ENCODE peak calls at places on chromosomes 12 and 14, in eight cellular contexts. A, D, X, R, E, Q, G and Y are unnamed samples.

GRCh38 chr14:81991998-81992397 is 458.3 kb upstream of the SEL1L start:
- DNase-seq in A (no peak), D (no peak), X (no peak), R (peak; percentile 20), E (no peak), Q (no peak), G (no peak), Y (no peak)

GRCh38 chr14:37090026-37090425 is 82.4 kb downstream of the SLC25A21 start:
- DNase-seq in A (no peak), D (no peak), X (no peak), R (no peak), E (no peak), Q (no peak), G (no peak), Y (no peak)

GRCh38 chr12:127150479-127150878 is 1116.5 kb upstream of the TMEM132C start:
- DNase-seq in A (no peak), D (no peak), X (no peak), R (no peak), E (no peak), Q (no peak), G (no peak), Y (no peak)

GRCh38 chr14:89534896-89535615 is 118.0 kb upstream of the FOXN3 start:
- DNase-seq in A (no peak), D (no peak), X (peak; percentile 31), R (no peak), E (peak; percentile 31), Q (no peak), G (no peak), Y (no peak)

GRCh38 chr14:73232984-73233383 is 4.3 kb upstream of the PAPLN start:
- DNase-seq in A (no peak), D (no peak), X (no peak), R (no peak), E (no peak), Q (no peak), G (peak; percentile 26), Y (no peak)

GRCh38 chr12:56315256-56315625 is 547 bp downstream of the CNPY2 start:
- DNase-seq in A (peak; percentile 41), D (no peak), X (peak; percentile 11), R (peak; percentile 36), E (no peak), Q (no peak), G (no peak), Y (no peak)

GRCh38 chr14:77980475-77981321 is 180.8 kb downstream of the ADCK1 start:
- DNase-seq in A (peak; percentile 79), D (no peak), X (no peak), R (no peak), E (no peak), Q (no peak), G (no peak), Y (peak; percentile 8)

GRCh38 chr12:40314927-40315326 is 90.1 kb downstream of the LRRK2 start:
- DNase-seq in A (no peak), D (no peak), X (no peak), R (peak; percentile 67), E (no peak), Q (no peak), G (no peak), Y (no peak)

GRCh38 chr12:1533205-1533601 is 61.2 kb downstream of the FBXL14 start:
- DNase-seq in A (no peak), D (no peak), X (no peak), R (peak; percentile 78), E (no peak), Q (no peak), G (no peak), Y (no peak)

GRCh38 chr14:88005050-88005481 is at the start of gene GPR65:
- DNase-seq in A (no peak), D (peak; percentile 64), X (no peak), R (peak; percentile 83), E (no peak), Q (no peak), G (no peak), Y (peak; percentile 67)

GRCh38 chr12:57019983-57020719 is 3.8 kb upstream of the TAC3 start:
- DNase-seq in A (no peak), D (no peak), X (no peak), R (no peak), E (no peak), Q (no peak), G (no peak), Y (no peak)

GRCh38 chr12:9699898-9700605 is 30.5 kb downstream of the CLEC2D start:
- DNase-seq in A (no peak), D (no peak), X (no peak), R (no peak), E (no peak), Q (no peak), G (no peak), Y (no peak)
- H3K4me3 ChIP-seq in A (no peak overlapping the region), D (no peak overlapping the region), X (no peak overlapping the region), R (no peak overlapping the region), E (no peak overlapping the region), Q (no peak overlapping the region), G (no peak overlapping the region), Y (no peak overlapping the region)

GRCh38 chr12:3520168-3520567 is 29.2 kb downstream of the PRMT8 start:
- DNase-seq in A (no peak), D (no peak), X (no peak), R (no peak), E (no peak), Q (no peak), G (peak; percentile 57), Y (no peak)

GRCh38 chr12:3520711-3521110 is 29.7 kb downstream of the PRMT8 start:
- DNase-seq in A (no peak), D (no peak), X (no peak), R (no peak), E (no peak), Q (no peak), G (no peak), Y (no peak)

GRCh38 chr12:3526776-3527175 is 35.8 kb downstream of the PRMT8 start:
- DNase-seq in A (no peak), D (no peak), X (no peak), R (no peak), E (no peak), Q (no peak), G (no peak), Y (no peak)

GRCh38 chr12:3523728-3524127 is 32.7 kb downstream of the PRMT8 start:
- DNase-seq in A (peak; percentile 26), D (no peak), X (no peak), R (no peak), E (no peak), Q (no peak), G (no peak), Y (no peak)

GRCh38 chr12:3523058-3523457 is 32.1 kb downstream of the PRMT8 start:
- DNase-seq in A (no peak), D (no peak), X (no peak), R (no peak), E (no peak), Q (no peak), G (no peak), Y (no peak)
- TF ChIP-seq CTCF in A (no peak), D (no peak), X (peak; percentile 21), R (no peak), E (no peak), Q (no peak), G (no peak), Y (no peak)

GRCh38 chr12:113591480-113591971 is 119.9 kb upstream of the LHX5 start:
- DNase-seq in A (peak; percentile 45), D (no peak), X (no peak), R (no peak), E (no peak), Q (peak; percentile 46), G (no peak), Y (peak; percentile 28)
- H3K4me3 ChIP-seq in A (no peak overlapping the region), D (no peak overlapping the region), X (no peak overlapping the region), R (no peak overlapping the region), E (no peak overlapping the region), Q (peak overlapping the region; percentile 40), G (no peak overlapping the region), Y (peak overlapping the region; percentile 10)

DNA sequence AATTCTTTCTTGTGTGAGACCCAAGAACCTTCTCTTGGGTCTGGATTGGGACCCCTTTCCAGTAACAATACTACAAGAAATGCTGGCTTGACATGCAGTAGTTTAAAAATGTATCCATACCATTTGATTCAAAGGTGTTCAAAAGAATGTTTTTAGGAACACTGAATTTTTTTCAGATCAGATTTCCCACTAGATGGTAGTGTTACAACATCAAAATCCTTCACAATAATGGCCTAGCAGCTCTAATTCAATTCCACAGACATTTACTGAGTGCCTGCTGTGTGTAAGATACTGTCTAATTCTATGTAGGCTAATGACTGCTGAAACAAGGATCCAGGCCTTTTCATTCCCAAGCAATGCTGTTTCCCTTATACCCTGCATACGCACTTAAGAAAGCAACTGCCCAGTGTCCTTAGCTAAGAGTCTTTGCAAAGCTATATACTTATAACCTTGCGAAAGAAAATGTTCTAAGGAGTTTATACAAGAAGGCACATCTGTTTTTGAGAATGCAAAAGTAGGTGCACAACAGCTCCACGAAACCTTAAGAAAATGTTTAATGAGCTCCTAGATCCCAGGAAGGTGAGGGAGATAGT is 50.7 kb upstream of the PKP2 start:
- DNase-seq in A (peak; percentile 56), D (no peak), X (no peak), R (peak; percentile 3), E (no peak), Q (peak; percentile 7), G (no peak), Y (no peak)
- TF ChIP-seq CTCF in A (peak; percentile 73), D (peak; percentile 26), X (no peak), R (peak; percentile 36), E (no peak), Q (peak; percentile 52), G (no peak), Y (no peak)

GRCh38 chr14:26130690-26131089 is 467.1 kb downstream of the NOVA1 start:
- DNase-seq in A (no peak), D (no peak), X (no peak), R (no peak), E (no peak), Q (no peak), G (no peak), Y (no peak)
- H3K4me3 ChIP-seq in A (no peak overlapping the region), D (no peak overlapping the region), X (no peak overlapping the region), R (no peak overlapping the region), E (no peak overlapping the region), Q (no peak overlapping the region), G (no peak overlapping the region), Y (no peak overlapping the region)

DNA sequence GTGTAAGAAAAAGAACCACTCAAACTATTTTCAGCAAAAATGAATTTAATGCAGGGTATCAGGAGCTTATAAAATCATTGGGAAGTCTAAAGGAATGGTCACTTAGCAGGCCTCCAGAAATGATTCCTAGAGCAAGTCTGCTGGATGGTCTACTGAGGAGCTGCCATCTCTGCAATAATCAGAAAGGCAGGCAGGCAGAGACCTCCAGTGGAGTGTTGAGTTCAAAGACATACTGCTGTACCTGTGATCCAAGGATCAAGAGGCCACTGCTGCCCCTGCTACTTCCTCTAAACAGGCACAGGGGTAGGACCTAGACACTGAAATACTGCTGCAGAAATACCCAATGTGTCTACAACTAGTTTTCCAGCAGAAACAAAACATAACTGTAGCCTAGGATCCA is 14.5 kb upstream of the KICS2 start:
- DNase-seq in A (no peak), D (no peak), X (peak; percentile 6), R (no peak), E (no peak), Q (no peak), G (no peak), Y (no peak)
- TF ChIP-seq CTCF in A (no peak), D (no peak), X (peak; percentile 47), R (no peak), E (peak; percentile 5), Q (no peak), G (no peak), Y (no peak)